ENCODE peak calls at places on chromosome 18, in eight cellular contexts. N, D, H, W, Q, R, O and T are unnamed samples.
A peak's percentile ranks its signal among the peaks of the same experiment; 100 is the strongest.

GRCh38 chr18:62933261-62933887 is 218.0 kb downstream of the PHLPP1 start:
- DNase-seq in Q (no peak), D (no peak), R (no peak), N (no peak), H (no peak), O (no peak), W (no peak), T (no peak)

GRCh38 chr18:22470141-22470510 is 52.4 kb upstream of the CTAGE1 start:
- DNase-seq in O (peak; percentile 61), N (no peak), W (no peak), H (no peak), R (no peak), D (no peak), Q (no peak), T (no peak)

GRCh38 chr18:4433762-4434161 is 21.3 kb downstream of the DLGAP1 start:
- DNase-seq in O (peak; percentile 92), H (no peak), W (no peak), N (no peak), Q (no peak), D (peak; percentile 29), R (no peak), T (no peak)

GRCh38 chr18:79684283-79684631 is 4.7 kb downstream of the CTDP1 start:
- DNase-seq in R (no peak), D (no peak), H (no peak), O (no peak), N (peak; percentile 46), Q (no peak), W (no peak), T (no peak)

GRCh38 chr18:48402953-48403352 is 6.2 kb downstream of the ZBTB7C start:
- DNase-seq in Q (no peak), R (no peak), H (no peak), N (no peak), D (no peak), W (no peak), O (peak; percentile 50), T (no peak)

GRCh38 chr18:48095726-48096125 is 165.3 kb upstream of the SMAD2 start:
- DNase-seq in O (no peak), D (no peak), N (no peak), W (no peak), R (no peak), Q (no peak), H (no peak), T (no peak)

GRCh38 chr18:34787931-34788532 is 77.9 kb downstream of the DTNA start:
- DNase-seq in Q (peak; percentile 64), N (no peak), O (peak; percentile 53), H (peak; percentile 45), D (peak; percentile 80), R (no peak), W (no peak), T (no peak)

GRCh38 chr18:59311631-59312030 is 6.8 kb downstream of the CPLX4 start:
- DNase-seq in H (no peak), Q (no peak), W (no peak), N (no peak), R (no peak), D (no peak), O (peak; percentile 16), T (no peak)

GRCh38 chr18:60549338-60549960 is 176.9 kb upstream of the MC4R start:
- DNase-seq in O (peak; percentile 70), R (no peak), H (peak; percentile 20), W (no peak), Q (peak; percentile 65), N (no peak), D (peak; percentile 75), T (no peak)

GRCh38 chr18:79496237-79496977 is 100.7 kb downstream of the NFATC1 start:
- DNase-seq in Q (no peak), W (no peak), O (no peak), N (no peak), R (no peak), H (no peak), D (no peak), T (no peak)

GRCh38 chr18:63161728-63162195 is 157.8 kb downstream of the BCL2 start:
- DNase-seq in R (no peak), N (peak; percentile 70), Q (peak; percentile 60), H (no peak), D (peak; percentile 64), W (peak; percentile 83), O (peak; percentile 94), T (peak; percentile 48)

GRCh38 chr18:33277431-33277830 is 163.1 kb downstream of the CCDC178 start:
- DNase-seq in D (peak; percentile 51), R (no peak), Q (no peak), O (no peak), W (no peak), N (no peak), H (no peak), T (no peak)

GRCh38 chr18:62574776-62575175 is 52.0 kb downstream of the ZCCHC2 start:
- DNase-seq in H (no peak), D (no peak), W (no peak), N (no peak), R (no peak), Q (no peak), O (no peak), T (no peak)

GRCh38 chr18:79953921-79954651 is 2.6 kb upstream of the SLC66A2 start:
- DNase-seq in O (no peak), H (peak; percentile 10), D (no peak), R (no peak), N (no peak), W (no peak), Q (no peak), T (no peak)

GRCh38 chr18:374735-375168 is 106.9 kb upstream of the THOC1 start:
- DNase-seq in W (no peak), R (no peak), O (peak; percentile 33), D (no peak), N (no peak), H (peak; percentile 82), Q (peak; percentile 44), T (no peak)

GRCh38 chr18:48326901-48327675 is 82.1 kb downstream of the ZBTB7C start:
- DNase-seq in N (no peak), D (no peak), H (no peak), R (no peak), W (no peak), O (peak; percentile 78), Q (no peak), T (no peak)

GRCh38 chr18:54330768-54331548 is 26.7 kb downstream of the STARD6 start:
- DNase-seq in H (no peak), O (no peak), R (no peak), N (no peak), Q (no peak), W (no peak), D (peak; percentile 8), T (no peak)

GRCh38 chr18:12946549-12947354 is 1.1 kb upstream of the SEH1L start:
- DNase-seq in R (peak; percentile 47), N (no peak), H (peak; percentile 54), Q (peak; percentile 34), O (peak; percentile 89), W (peak; percentile 11), D (peak; percentile 86), T (no peak)
- TF ChIP-seq CTCF in R (no peak), N (no peak), H (no peak), Q (no peak), O (no peak), W (no peak), D (no peak), T (no peak)

GRCh38 chr18:75130591-75131274 is 78.2 kb downstream of the PTGR3 start:
- DNase-seq in Q (no peak), D (no peak), W (no peak), R (no peak), O (no peak), N (no peak), H (no peak), T (no peak)
- TF ChIP-seq CTCF in Q (no peak), D (peak; percentile 25), W (no peak), R (no peak), O (peak; percentile 29), N (no peak), H (no peak), T (no peak)

GRCh38 chr18:37575646-37576045 is 10.0 kb upstream of the CELF4 start:
- DNase-seq in R (no peak), H (no peak), D (no peak), O (no peak), Q (no peak), W (no peak), N (no peak), T (no peak)

GRCh38 chr18:37578886-37579513 is 13.4 kb upstream of the CELF4 start:
- DNase-seq in O (no peak), R (no peak), W (no peak), N (no peak), Q (no peak), H (no peak), D (peak; percentile 18), T (no peak)

GRCh38 chr18:37574113-37574512 is 8.5 kb upstream of the CELF4 start:
- DNase-seq in O (no peak), D (no peak), H (no peak), Q (no peak), R (no peak), W (no peak), N (no peak), T (no peak)

GRCh38 chr18:37578182-37578678 is 12.6 kb upstream of the CELF4 start:
- DNase-seq in N (no peak), D (no peak), R (no peak), H (no peak), O (no peak), W (no peak), Q (no peak), T (no peak)

GRCh38 chr18:37577051-37577611 is 11.5 kb upstream of the CELF4 start:
- DNase-seq in W (no peak), H (no peak), N (no peak), Q (no peak), O (no peak), R (peak; percentile 70), D (no peak), T (no peak)
- TF ChIP-seq CTCF in W (no peak), H (no peak), N (no peak), Q (no peak), O (no peak), R (no peak), D (no peak), T (no peak)

GRCh38 chr18:39485696-39486095 is 1920.1 kb upstream of the CELF4 start:
- DNase-seq in N (no peak), R (no peak), O (peak; percentile 51), H (no peak), W (no peak), Q (no peak), D (no peak), T (no peak)

GRCh38 chr18:39481281-39481680 is 1915.7 kb upstream of the CELF4 start:
- DNase-seq in N (no peak), R (no peak), W (no peak), Q (no peak), H (no peak), O (no peak), D (no peak), T (no peak)

GRCh38 chr18:39487932-39488331 is 1922.3 kb upstream of the CELF4 start:
- DNase-seq in R (no peak), O (peak; percentile 7), W (no peak), N (no peak), Q (no peak), D (no peak), H (no peak), T (no peak)

GRCh38 chr18:39489426-39489825 is 1923.8 kb upstream of the CELF4 start:
- DNase-seq in Q (no peak), O (peak; percentile 18), H (no peak), W (no peak), D (no peak), R (no peak), N (no peak), T (no peak)

DNA sequence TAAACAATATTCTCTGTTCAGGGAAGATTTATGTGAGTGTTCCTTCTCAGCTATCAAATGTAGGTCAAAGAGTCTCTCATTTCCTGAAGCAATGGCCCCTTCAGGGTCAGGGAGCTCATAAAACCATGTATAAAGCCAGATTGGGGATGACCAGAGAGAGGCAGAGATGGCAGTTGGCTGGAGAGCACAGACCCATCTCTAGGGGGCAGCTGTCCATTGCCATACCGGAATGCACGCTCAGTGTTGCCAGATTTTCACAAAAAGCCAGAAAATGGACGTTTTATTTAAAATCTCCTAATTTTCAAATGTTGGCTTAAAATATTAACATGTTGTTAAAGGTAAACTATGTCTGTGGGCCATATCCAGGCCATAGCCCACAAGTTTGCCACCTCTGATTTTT is 1920.7 kb upstream of the CELF4 start:
- DNase-seq in N (no peak), H (no peak), R (peak; percentile 11), Q (no peak), O (no peak), D (no peak), W (no peak), T (no peak)
- TF ChIP-seq CTCF in N (no peak), H (no peak), R (no peak), Q (no peak), O (no peak), D (no peak), W (no peak), T (no peak)